ENCODE peak calls at places on chromosomes 5 and 9, in seven cellular contexts. K is skeletal muscle cell, I is MCF 10A, G is HEK293T, L is heart left ventricle, R is RCC 7860, A is hepatocyte. U is an unnamed sample.

GRCh38 chr9:136762915-136763648 is 1.2 kb downstream of the LCN15 start:
- DNase-seq in K (no peak), I (peak), G (peak), L (peak), R (no peak), A (peak), U (peak)

GRCh38 chr5:180008433-180008832 is 63.1 kb downstream of the RNF130 start:
- DNase-seq in K (no peak), I (no peak), G (no peak), L (no peak), R (no peak), A (no peak), U (no peak)

GRCh38 chr9:137606734-137607138 is 1.2 kb downstream of the ARRDC1 start:
- DNase-seq in K (no peak), I (no peak), G (no peak), L (no peak), R (no peak), A (no peak), U (no peak)

GRCh38 chr9:134765785-134766184 is 114.8 kb upstream of the FCN2 start:
- DNase-seq in K (no peak), I (no peak), G (no peak), L (no peak), R (no peak), A (no peak), U (no peak)

GRCh38 chr9:94228616-94229015 is 30.5 kb upstream of the ZNF169 start:
- DNase-seq in K (no peak), I (no peak), G (no peak), L (no peak), R (no peak), A (no peak), U (no peak)

GRCh38 chr9:97388721-97389238 is 23.1 kb upstream of the TDRD7 start:
- DNase-seq in K (no peak), I (no peak), G (no peak), L (no peak), R (peak), A (no peak), U (no peak)

GRCh38 chr9:107443786-107444185 is 45.8 kb downstream of the KLF4 start:
- DNase-seq in K (no peak), I (no peak), G (no peak), L (no peak), R (no peak), A (no peak), U (no peak)

GRCh38 chr9:6771722-6772121 is 13.9 kb downstream of the KDM4C start:
- DNase-seq in K (no peak), I (no peak), G (no peak), L (no peak), R (no peak), A (no peak), U (no peak)

GRCh38 chr5:151924564-151925395 is at the start of gene GLRA1:
- DNase-seq in K (peak), I (peak), G (peak), L (peak), R (no peak), A (peak), U (peak)

GRCh38 chr5:89012361-89012760 is 129.4 kb upstream of the MEF2C start:
- DNase-seq in K (no peak), I (no peak), G (no peak), L (no peak), R (no peak), A (no peak), U (no peak)

GRCh38 chr5:90338712-90339372 is 70.7 kb downstream of the CETN3 start:
- DNase-seq in K (no peak), I (no peak), G (no peak), L (no peak), R (no peak), A (no peak), U (no peak)

GRCh38 chr5:136309376-136309775 is 56.0 kb downstream of the TRPC7 start:
- DNase-seq in K (no peak), I (peak), G (no peak), L (no peak), R (no peak), A (no peak), U (no peak)

GRCh38 chr5:143562935-143563334 is 159.4 kb upstream of the NR3C1 start:
- DNase-seq in K (peak), I (peak), G (no peak), L (peak), R (peak), A (peak), U (no peak)

GRCh38 chr9:122005597-122005996 is 87.5 kb downstream of the TTLL11 start:
- DNase-seq in K (no peak), I (peak), G (peak), L (no peak), R (peak), A (peak), U (peak)

GRCh38 chr9:37037744-37038640 is 3.9 kb upstream of the PAX5 start:
- DNase-seq in K (no peak), I (no peak), G (no peak), L (no peak), R (no peak), A (peak), U (no peak)

GRCh38 chr5:141508808-141509611 is 20.1 kb downstream of the PCDHGC5 start:
- DNase-seq in K (peak), I (peak), G (no peak), L (no peak), R (peak), A (peak), U (no peak)

GRCh38 chr9:353077-353476 is 138.4 kb downstream of the DOCK8 start:
- DNase-seq in K (no peak), I (no peak), G (no peak), L (no peak), R (no peak), A (no peak), U (no peak)

GRCh38 chr5:150172147-150172546 is 5.6 kb downstream of the CDX1 start:
- DNase-seq in K (no peak), I (no peak), G (no peak), L (no peak), R (no peak), A (no peak), U (peak)

GRCh38 chr5:64594601-64595518 is 89.0 kb downstream of the RGS7BP start:
- DNase-seq in K (no peak), I (peak), G (peak), L (no peak), R (no peak), A (peak), U (peak)

GRCh38 chr9:6441269-6441668 is 28.3 kb downstream of the UHRF2 start:
- DNase-seq in K (no peak), I (peak), G (no peak), L (no peak), R (no peak), A (no peak), U (no peak)

GRCh38 chr5:82386576-82386975 is 108.4 kb upstream of the RPS23 start:
- DNase-seq in K (no peak), I (no peak), G (peak), L (no peak), R (no peak), A (no peak), U (no peak)

GRCh38 chr9:652896-653295 is 188.6 kb upstream of the DMRT1 start:
- DNase-seq in K (peak), I (peak), G (no peak), L (peak), R (no peak), A (no peak), U (no peak)

GRCh38 chr9:121593066-121593465 is 58.4 kb upstream of the DAB2IP start:
- DNase-seq in K (no peak), I (no peak), G (no peak), L (no peak), R (no peak), A (no peak), U (no peak)

GRCh38 chr5:16081376-16081775 is 98.2 kb downstream of the MARCHF11 start:
- DNase-seq in K (no peak), I (no peak), G (no peak), L (no peak), R (no peak), A (no peak), U (no peak)

GRCh38 chr9:132242621-132243155 is 80.8 kb downstream of the NTNG2 start:
- DNase-seq in K (no peak), I (no peak), G (no peak), L (no peak), R (no peak), A (no peak), U (no peak)

GRCh38 chr9:127778280-127779135 is at the start of gene SH2D3C:
- DNase-seq in K (peak), I (no peak), G (no peak), L (peak), R (no peak), A (no peak), U (no peak)

GRCh38 chr5:179765400-179765799 is 28.4 kb upstream of the LTC4S start:
- DNase-seq in K (peak), I (peak), G (no peak), L (peak), R (peak), A (peak), U (no peak)

GRCh38 chr9:124183772-124184171 is 74.0 kb upstream of the NEK6 start:
- DNase-seq in K (no peak), I (no peak), G (no peak), L (no peak), R (no peak), A (no peak), U (no peak)

U was measured in SK-MEL-5.